ENCODE peak calls at places on chromosome 16, in eight cellular contexts. K, Z, O, X, B, C, Y and N are unnamed samples.

GRCh38 chr16:22317001-22317530 is 19.9 kb downstream of the POLR3E start:
- DNase-seq in K (no peak), Z (peak), O (no peak), X (no peak), B (no peak), C (no peak), Y (no peak), N (no peak)

GRCh38 chr16:30715777-30716445 is 16.9 kb downstream of the SRCAP start:
- DNase-seq in K (no peak), Z (no peak), O (no peak), X (no peak), B (peak), C (no peak), Y (no peak), N (peak)

GRCh38 chr16:48740964-48741363 is 131.0 kb upstream of the N4BP1 start:
- DNase-seq in K (no peak), Z (no peak), O (no peak), X (no peak), B (no peak), C (no peak), Y (no peak), N (no peak)

GRCh38 chr16:85303354-85303883 is 191.1 kb upstream of the CIBAR2 start:
- DNase-seq in K (peak), Z (peak), O (peak), X (peak), B (peak), C (peak), Y (peak), N (peak)

GRCh38 chr16:28534542-28535373 is 4.0 kb downstream of the NUPR1 start:
- DNase-seq in K (no peak), Z (peak), O (peak), X (peak), B (no peak), C (no peak), Y (peak), N (peak)

GRCh38 chr16:2091722-2092620 is 43.7 kb downstream of the PKD1 start:
- DNase-seq in K (no peak), Z (no peak), O (no peak), X (no peak), B (no peak), C (no peak), Y (no peak), N (no peak)

GRCh38 chr16:86296263-86296662 is 214.1 kb upstream of the FOXF1 start:
- DNase-seq in K (no peak), Z (no peak), O (no peak), X (no peak), B (no peak), C (no peak), Y (no peak), N (no peak)

GRCh38 chr16:56252835-56253234 is 61.5 kb downstream of the GNAO1 start:
- DNase-seq in K (no peak), Z (no peak), O (no peak), X (no peak), B (no peak), C (no peak), Y (no peak), N (no peak)

GRCh38 chr16:57805176-57805575 is 2.9 kb upstream of the KIFC3 start:
- DNase-seq in K (no peak), Z (no peak), O (no peak), X (no peak), B (no peak), C (no peak), Y (no peak), N (peak)

GRCh38 chr16:88936008-88936912 is 40.7 kb downstream of the CBFA2T3 start:
- DNase-seq in K (no peak), Z (no peak), O (no peak), X (no peak), B (no peak), C (no peak), Y (peak), N (no peak)

GRCh38 chr16:50694206-50694605 is 800 bp downstream of the NOD2 start:
- DNase-seq in K (no peak), Z (no peak), O (no peak), X (no peak), B (no peak), C (no peak), Y (no peak), N (no peak)

GRCh38 chr16:89565506-89566372 is 5.3 kb downstream of the RPL13 start:
- DNase-seq in K (peak), Z (peak), O (peak), X (no peak), B (peak), C (peak), Y (peak), N (peak)

GRCh38 chr16:68490829-68491575 is 42.7 kb upstream of the SMPD3 start:
- DNase-seq in K (peak), Z (peak), O (peak), X (no peak), B (no peak), C (no peak), Y (peak), N (peak)

GRCh38 chr16:69481901-69482341 is 57.5 kb downstream of the CYB5B start:
- DNase-seq in K (peak), Z (peak), O (peak), X (peak), B (no peak), C (peak), Y (peak), N (no peak)